ENCODE peak calls at places on chromosomes 1 and 21, in six cellular contexts. F is activated T-cell treated with anti-CD3 and anti-CD28 coated beads for 1 hour; L is non-pigmented ciliary epithelial cell; H is left kidney; C is activated CD8-positive, alpha-beta T cell treated with anti-CD3 and anti-CD28 coated beads for 36 hours; Z is MCF 10A. B is an unnamed sample.

GRCh38 chr1:228938248-228938891 is 203.1 kb downstream of the RHOU start:
- DNase-seq in H (peak; percentile 84), Z (no peak), C (peak; percentile 51), F (no peak), L (no peak), B (no peak)

GRCh38 chr1:183363967-183364366 is 54.2 kb downstream of the NMNAT2 start:
- DNase-seq in F (no peak), H (no peak), Z (peak; percentile 70), C (no peak), L (no peak), B (no peak)

GRCh38 chr1:185450917-185451316 is 133.9 kb upstream of the IVNS1ABP start:
- DNase-seq in F (no peak), Z (no peak), H (no peak), C (no peak), L (no peak), B (no peak)

GRCh38 chr1:163174524-163175437 is 27.9 kb downstream of the RGS5 start:
- DNase-seq in F (peak; percentile 5), L (no peak), Z (peak; percentile 73), C (peak; percentile 67), H (peak; percentile 80), B (peak; percentile 27)

GRCh38 chr1:162391790-162392563 is 10.4 kb downstream of the C1orf226 start:
- DNase-seq in L (no peak), F (no peak), H (peak; percentile 66), Z (peak; percentile 72), C (peak; percentile 22), B (peak; percentile 47)

GRCh38 chr1:248926401-248927182 is 20.6 kb downstream of the PGBD2 start:
- DNase-seq in H (no peak), L (peak; percentile 37), C (peak; percentile 26), Z (peak; percentile 38), F (no peak), B (peak; percentile 37)

GRCh38 chr1:224884428-224884827 is 45.0 kb upstream of the DNAH14 start:
- DNase-seq in L (no peak), H (peak; percentile 88), Z (no peak), C (no peak), F (no peak), B (no peak)

GRCh38 chr1:62444701-62445100 is 7.9 kb downstream of the USP1 start:
- DNase-seq in H (no peak), F (no peak), Z (no peak), L (no peak), C (no peak), B (no peak)

GRCh38 chr1:26225033-26225831 is 8.8 kb upstream of the CEP85 start:
- DNase-seq in C (peak; percentile 68), F (peak; percentile 15), L (no peak), Z (no peak), H (peak; percentile 94), B (peak; percentile 29)

GRCh38 chr1:21937372-21938121 is 437 bp upstream of the HSPG2 start:
- DNase-seq in L (no peak), Z (peak; percentile 81), H (peak; percentile 95), C (peak; percentile 65), F (peak; percentile 58), B (peak; percentile 85)

GRCh38 chr1:165069829-165070228 is 286.7 kb downstream of the LMX1A start:
- DNase-seq in H (no peak), C (no peak), F (no peak), Z (no peak), L (no peak), B (no peak)

GRCh38 chr1:67749263-67749843 is 64.4 kb downstream of the GADD45A start:
- DNase-seq in F (no peak), L (no peak), H (no peak), Z (no peak), C (no peak), B (no peak)

GRCh38 chr21:26405735-26406361 is 167.2 kb downstream of the CYYR1 start:
- DNase-seq in Z (peak; percentile 85), H (peak; percentile 51), C (peak; percentile 10), L (peak; percentile 67), F (no peak), B (peak; percentile 57)

GRCh38 chr1:225410036-225410435 is 17.8 kb downstream of the LBR start:
- DNase-seq in F (no peak), H (peak; percentile 55), Z (no peak), C (no peak), L (no peak), B (no peak)

GRCh38 chr1:47569681-47570470 is 132.0 kb downstream of the FOXD2 start:
- DNase-seq in H (peak; percentile 87), F (no peak), L (peak; percentile 93), Z (peak; percentile 86), C (no peak), B (peak; percentile 92)

GRCh38 chr1:77652179-77652745 is 30.2 kb downstream of the ZZZ3 start:
- DNase-seq in F (no peak), Z (no peak), L (no peak), C (no peak), H (no peak), B (no peak)

GRCh38 chr1:29211086-29212030 is 19.4 kb downstream of the MECR start:
- DNase-seq in Z (no peak), C (no peak), L (no peak), F (no peak), H (no peak), B (no peak)

B was measured in hepatic stellate cell.